ENCODE peak calls at places on chromosomes 6 and 20, in four cellular contexts. One of them, this sample, is unnamed.

GRCh38 chr20:21046413-21047070 is 59.6 kb downstream of the LINC00237 start:
- DNase-seq in H1: no peak
- DNase-seq in K562: no peak
- DNase-seq in HepG2: no peak
- DNase-seq in this sample: no peak

GRCh38 chr6:29813809-29814208 is 13.8 kb upstream of the HLA-G start:
- DNase-seq in K562: peak
- DNase-seq in HepG2: peak
- DNase-seq in H1: peak
- DNase-seq in this sample: no peak

GRCh38 chr20:62700261-62700925 is 8.2 kb upstream of the NTSR1 start:
- DNase-seq in HepG2: no peak
- DNase-seq in H1: no peak
- DNase-seq in K562: no peak
- DNase-seq in this sample: no peak

GRCh38 chr6:33549196-33549595 is 30.9 kb downstream of the BAK1 start:
- DNase-seq in K562: no peak
- DNase-seq in H1: no peak
- DNase-seq in HepG2: no peak
- DNase-seq in this sample: no peak

GRCh38 chr6:147699637-147700036 is 191.1 kb downstream of the SAMD5 start:
- DNase-seq in HepG2: no peak
- DNase-seq in H1: no peak
- DNase-seq in K562: no peak
- DNase-seq in this sample: no peak

GRCh38 chr6:116229287-116229913 is 24.5 kb downstream of the TSPYL4 start:
- DNase-seq in H1: peak
- DNase-seq in K562: peak
- DNase-seq in HepG2: no peak
- DNase-seq in this sample: no peak

GRCh38 chr20:25247100-25247665 is 702 bp upstream of the PYGB start:
- DNase-seq in HepG2: peak
- DNase-seq in K562: peak
- DNase-seq in H1: peak
- DNase-seq in this sample: no peak

GRCh38 chr6:161832622-161833021 is 558.8 kb upstream of the AGPAT4 start:
- DNase-seq in HepG2: no peak
- DNase-seq in H1: no peak
- DNase-seq in K562: no peak
- DNase-seq in this sample: no peak

GRCh38 chr6:148700713-148701392 is 46.0 kb upstream of the UST start:
- DNase-seq in HepG2: no peak
- DNase-seq in K562: no peak
- DNase-seq in H1: no peak
- DNase-seq in this sample: no peak

GRCh38 chr20:53824779-53825178 is 231.1 kb upstream of the ZNF217 start:
- DNase-seq in HepG2: no peak
- DNase-seq in K562: no peak
- DNase-seq in H1: no peak
- DNase-seq in this sample: no peak

GRCh38 chr6:143806282-143807102 is 36.6 kb upstream of the LTV1 start:
- DNase-seq in HepG2: no peak
- DNase-seq in K562: peak
- DNase-seq in H1: no peak
- DNase-seq in this sample: no peak

GRCh38 chr20:10201321-10201870 is 17.2 kb upstream of the SNAP25 start:
- DNase-seq in H1: no peak
- DNase-seq in K562: no peak
- DNase-seq in HepG2: no peak
- DNase-seq in this sample: no peak

GRCh38 chr6:67016921-67017460 is 1310.0 kb upstream of the EYS start:
- DNase-seq in K562: no peak
- DNase-seq in H1: no peak
- DNase-seq in HepG2: no peak
- DNase-seq in this sample: no peak

GRCh38 chr6:105645166-105645565 is 242.3 kb upstream of the PREP start:
- DNase-seq in K562: no peak
- DNase-seq in HepG2: peak
- DNase-seq in H1: no peak
- DNase-seq in this sample: no peak

GRCh38 chr6:33755070-33755869 is 8.6 kb upstream of the IP6K3 start:
- DNase-seq in K562: no peak
- DNase-seq in H1: no peak
- DNase-seq in HepG2: no peak
- DNase-seq in this sample: no peak

GRCh38 chr6:87806635-87807034 is 104.6 kb upstream of the AKIRIN2 start:
- DNase-seq in K562: no peak
- DNase-seq in HepG2: peak
- DNase-seq in H1: no peak
- DNase-seq in this sample: no peak

GRCh38 chr20:2707353-2708072 is 14.9 kb downstream of the EBF4 start:
- DNase-seq in HepG2: no peak
- DNase-seq in H1: no peak
- DNase-seq in K562: no peak
- DNase-seq in this sample: no peak

GRCh38 chr6:391559-392440 is at the start of gene IRF4:
- DNase-seq in H1: peak
- DNase-seq in HepG2: no peak
- DNase-seq in K562: no peak
- DNase-seq in this sample: no peak

DNA sequence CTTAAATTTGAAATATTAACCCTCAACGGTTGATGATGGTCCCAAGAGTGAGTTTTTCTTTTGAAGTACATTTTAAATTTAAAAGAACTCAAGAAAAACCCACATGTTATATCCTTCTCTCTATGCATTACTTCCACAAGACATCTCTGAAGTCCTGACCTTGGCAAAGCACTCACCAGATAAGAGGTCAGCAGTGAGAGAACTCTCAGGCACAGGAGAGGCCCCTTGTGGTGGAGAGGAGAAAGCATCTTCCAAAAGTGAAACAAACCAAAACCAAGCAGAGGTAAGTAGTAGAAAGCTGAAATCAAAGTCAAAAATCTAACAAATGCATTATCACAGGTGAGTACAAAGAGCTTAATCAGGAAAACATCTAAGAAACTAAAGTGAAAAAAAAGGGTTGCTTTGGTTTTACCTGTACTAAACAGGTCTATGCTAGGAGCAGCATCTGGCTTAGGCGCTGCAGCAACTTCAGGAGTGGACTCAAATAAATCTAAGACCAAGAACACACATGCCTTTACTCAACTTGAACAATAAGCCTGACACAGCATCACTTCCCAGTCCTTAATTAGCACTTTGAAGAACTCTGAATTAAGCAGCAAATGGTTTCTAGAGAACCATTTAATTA is 80.5 kb downstream of the PRSS35 start:
- DNase-seq in HepG2: peak
- DNase-seq in H1: no peak
- DNase-seq in K562: peak
- DNase-seq in this sample: peak
- TF ChIP-seq TAF1 in HepG2: no peak
- TF ChIP-seq TAF1 in H1: no peak
- TF ChIP-seq TAF1 in K562: no peak
- TF ChIP-seq TAF1 in this sample: no peak

GRCh38 chr6:166688901-166689300 is 61.9 kb upstream of the RPS6KA2 start:
- DNase-seq in K562: no peak
- DNase-seq in H1: no peak
- DNase-seq in HepG2: no peak
- DNase-seq in this sample: no peak

GRCh38 chr6:166691741-166692140 is 64.7 kb upstream of the RPS6KA2 start:
- DNase-seq in K562: no peak
- DNase-seq in HepG2: no peak
- DNase-seq in H1: no peak
- DNase-seq in this sample: no peak

GRCh38 chr6:166693880-166694279 is 66.8 kb upstream of the RPS6KA2 start:
- DNase-seq in H1: no peak
- DNase-seq in HepG2: no peak
- DNase-seq in K562: no peak
- DNase-seq in this sample: no peak

GRCh38 chr6:166691199-166691598 is 64.1 kb upstream of the RPS6KA2 start:
- DNase-seq in HepG2: no peak
- DNase-seq in K562: no peak
- DNase-seq in H1: no peak
- DNase-seq in this sample: no peak

DNA sequence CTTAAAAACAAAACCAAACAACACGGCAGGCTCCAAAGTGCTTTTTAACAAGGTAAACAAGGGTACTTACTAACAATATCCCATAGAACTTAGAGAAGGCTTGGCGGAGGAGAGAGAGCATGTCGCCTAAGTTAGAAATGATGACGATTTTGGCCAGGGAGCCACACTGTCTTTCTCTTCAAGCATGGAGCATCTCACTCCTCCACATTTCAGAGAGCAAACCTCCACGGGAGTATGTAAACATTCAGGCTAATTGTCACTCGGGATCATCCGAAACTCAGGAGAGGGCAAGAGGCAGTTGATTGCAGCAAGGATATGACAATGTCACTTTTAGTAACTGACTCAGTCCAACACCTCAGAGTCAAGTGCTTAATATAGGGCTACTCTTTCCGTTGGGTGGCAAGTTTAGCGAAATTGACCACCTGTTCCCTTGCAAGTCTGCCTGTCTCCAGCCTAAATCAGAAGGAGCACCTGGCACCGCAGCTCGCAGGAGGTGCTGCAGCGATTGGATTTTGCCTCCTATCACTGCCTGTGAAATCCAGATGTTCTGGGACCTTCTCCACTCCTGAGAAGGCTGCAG is 65.8 kb upstream of the RPS6KA2 start:
- DNase-seq in HepG2: no peak
- DNase-seq in K562: no peak
- DNase-seq in H1: no peak
- DNase-seq in this sample: no peak
- TF ChIP-seq ATF2 in HepG2: no peak
- TF ChIP-seq ATF2 in K562: no peak
- TF ChIP-seq ATF2 in H1: no peak
- TF ChIP-seq ATF2 in this sample: no peak

DNA sequence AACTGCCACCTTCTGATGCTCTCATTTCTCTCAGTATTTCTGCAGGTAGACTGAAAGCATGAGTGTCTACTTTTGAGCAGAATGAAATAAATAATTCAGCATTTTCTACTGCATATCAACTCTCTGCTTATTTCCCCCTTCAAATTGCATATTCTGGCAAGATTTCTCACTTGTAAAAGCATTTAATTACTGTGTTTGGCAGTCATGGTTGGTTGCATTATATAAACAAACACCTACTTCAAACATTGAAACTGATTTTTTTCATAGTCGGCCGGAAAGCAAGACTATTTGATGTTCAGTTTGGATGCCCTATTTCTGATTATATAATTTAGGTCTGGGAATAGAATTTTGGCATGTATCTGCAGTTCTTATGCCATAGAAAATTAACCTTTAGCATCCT is 73.1 kb downstream of the PLEKHG1 start:
- DNase-seq in HepG2: no peak
- DNase-seq in K562: no peak
- DNase-seq in H1: no peak
- DNase-seq in this sample: no peak
- TF ChIP-seq TAF1 in HepG2: no peak
- TF ChIP-seq TAF1 in K562: no peak
- TF ChIP-seq TAF1 in H1: no peak
- TF ChIP-seq TAF1 in this sample: no peak

DNA sequence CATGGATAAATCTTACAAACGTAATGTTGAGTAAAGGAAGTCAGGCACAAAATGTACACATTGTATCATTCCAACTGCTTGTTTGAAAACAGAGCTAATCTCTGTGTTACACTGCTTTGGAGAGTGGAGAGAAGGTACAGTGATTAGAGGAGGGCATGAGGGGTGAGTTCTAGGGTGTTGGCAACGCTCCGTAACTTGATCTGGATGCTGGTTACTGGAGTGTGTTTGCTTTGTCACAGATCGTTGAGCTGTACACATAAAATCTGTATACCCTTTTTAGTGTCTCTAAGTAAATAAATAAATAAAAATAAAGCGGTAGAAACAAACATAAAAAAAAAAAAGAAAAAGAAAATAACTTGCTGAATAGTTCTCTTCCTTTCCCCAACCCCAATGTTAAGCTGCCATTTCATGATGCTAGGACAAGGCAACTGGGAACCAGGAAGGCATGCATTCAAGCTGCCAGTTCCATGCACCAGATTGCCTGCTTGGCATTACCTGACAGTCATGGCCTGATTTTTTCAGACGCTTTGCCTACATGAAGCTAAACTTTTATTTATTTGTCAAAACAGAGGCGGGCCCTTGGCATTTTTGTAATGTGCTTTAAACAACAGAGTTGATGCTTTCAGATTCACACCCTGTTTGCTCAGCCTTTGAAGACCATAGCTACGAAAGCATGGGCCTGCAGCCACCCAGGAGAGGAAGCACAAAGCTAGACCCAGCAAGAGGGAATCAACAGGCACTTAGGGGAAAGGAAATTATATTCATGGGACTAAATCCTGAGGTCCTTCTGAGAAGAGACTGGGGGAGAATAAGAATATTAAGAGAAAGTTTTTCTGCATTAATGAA is 21.2 kb downstream of the TNFRSF21 start:
- DNase-seq in HepG2: no peak
- DNase-seq in H1: no peak
- DNase-seq in K562: no peak
- DNase-seq in this sample: no peak
- TF ChIP-seq ATF2 in HepG2: no peak
- TF ChIP-seq ATF2 in H1: no peak
- TF ChIP-seq ATF2 in K562: no peak
- TF ChIP-seq ATF2 in this sample: no peak

GRCh38 chr6:85594197-85594930 is 706 bp upstream of the SNX14 start:
- DNase-seq in K562: no peak
- DNase-seq in H1: no peak
- DNase-seq in HepG2: no peak
- DNase-seq in this sample: no peak
- TF ChIP-seq TAF1 in K562: no peak
- TF ChIP-seq TAF1 in H1: no peak
- TF ChIP-seq TAF1 in HepG2: no peak
- TF ChIP-seq TAF1 in this sample: no peak

GRCh38 chr6:156021746-156022396 is 566.2 kb upstream of the NOX3 start:
- DNase-seq in HepG2: no peak
- DNase-seq in K562: no peak
- DNase-seq in H1: no peak
- DNase-seq in this sample: no peak
- TF ChIP-seq ATF2 in HepG2: no peak
- TF ChIP-seq ATF2 in K562: no peak
- TF ChIP-seq ATF2 in H1: no peak
- TF ChIP-seq ATF2 in this sample: no peak

GRCh38 chr6:28315628-28316027 is 20.3 kb downstream of the ZSCAN31 start:
- DNase-seq in K562: peak
- DNase-seq in HepG2: no peak
- DNase-seq in H1: no peak
- DNase-seq in this sample: no peak
- TF ChIP-seq TAF1 in K562: no peak
- TF ChIP-seq TAF1 in HepG2: no peak
- TF ChIP-seq TAF1 in H1: no peak
- TF ChIP-seq TAF1 in this sample: no peak